ENCODE peak calls at places on chromosome X, in nine cellular contexts. A, W, H, U, J, V, Y, Q and Z are unnamed samples.

GRCh38 chrX:120559799-120560198 is 963 bp downstream of the CUL4B start:
- DNase-seq in A (no peak), W (no peak), H (no peak), U (no peak), J (no peak), V (no peak), Y (no peak), Q (no peak), Z (no peak)

GRCh38 chrX:75547783-75548182 is 24.9 kb upstream of the ZDHHC15 start:
- DNase-seq in A (no peak), W (no peak), H (peak; percentile 15), U (no peak), J (peak; percentile 52), V (no peak), Y (no peak), Q (no peak), Z (peak; percentile 86)

GRCh38 chrX:17692709-17693346 is 44.5 kb upstream of the SCML1 start:
- DNase-seq in A (no peak), W (no peak), H (no peak), U (no peak), J (no peak), V (no peak), Y (no peak), Q (peak; percentile 5), Z (no peak)

GRCh38 chrX:108699368-108699767 is 37.0 kb downstream of the IRS4 start:
- DNase-seq in A (peak; percentile 42), W (no peak), H (no peak), U (peak; percentile 16), J (no peak), V (no peak), Y (no peak), Q (no peak), Z (no peak)

GRCh38 chrX:110175146-110175545 is 142.7 kb downstream of the AMMECR1 start:
- DNase-seq in A (no peak), W (no peak), H (no peak), U (no peak), J (no peak), V (no peak), Y (no peak), Q (no peak), Z (no peak)

GRCh38 chrX:39327255-39327654 is 526.0 kb downstream of the MID1IP1 start:
- DNase-seq in A (peak; percentile 11), W (no peak), H (no peak), U (no peak), J (no peak), V (no peak), Y (no peak), Q (no peak), Z (no peak)

GRCh38 chrX:148530464-148531077 is 30.2 kb downstream of the AFF2 start:
- DNase-seq in A (peak; percentile 10), W (no peak), H (no peak), U (no peak), J (no peak), V (no peak), Y (no peak), Q (peak; percentile 7), Z (no peak)

GRCh38 chrX:119189586-119189985 is 46.5 kb upstream of the PGRMC1 start:
- DNase-seq in A (no peak), W (no peak), H (no peak), U (no peak), J (no peak), V (no peak), Y (no peak), Q (no peak), Z (peak; percentile 81)

GRCh38 chrX:49187028-49187394 is 838 bp upstream of the PRICKLE3 start:
- DNase-seq in A (no peak), W (no peak), H (no peak), U (no peak), J (no peak), V (no peak), Y (no peak), Q (no peak), Z (no peak)

GRCh38 chrX:49187526-49187925 is 1.4 kb upstream of the PRICKLE3 start:
- DNase-seq in A (no peak), W (no peak), H (no peak), U (no peak), J (no peak), V (no peak), Y (no peak), Q (no peak), Z (no peak)

GRCh38 chrX:49185062-49185394 is 1.1 kb downstream of the PRICKLE3 start:
- DNase-seq in A (no peak), W (no peak), H (no peak), U (no peak), J (no peak), V (no peak), Y (no peak), Q (no peak), Z (no peak)

GRCh38 chrX:49184294-49185061 is 1.7 kb downstream of the PRICKLE3 start:
- DNase-seq in A (peak; percentile 87), W (peak; percentile 96), H (peak; percentile 95), U (peak; percentile 86), J (peak; percentile 90), V (peak; percentile 81), Y (peak; percentile 97), Q (peak; percentile 80), Z (peak; percentile 97)

GRCh38 chrX:49186125-49187027 is at the start of gene PRICKLE3:
- DNase-seq in A (peak; percentile 55), W (peak; percentile 89), H (peak; percentile 88), U (no peak), J (peak; percentile 75), V (no peak), Y (no peak), Q (peak; percentile 74), Z (peak; percentile 92)
- TF ChIP-seq POLR2A in A (peak; percentile 24), W (no peak), H (peak; percentile 69), U (no peak), J (no peak), V (no peak), Y (peak; percentile 42), Q (peak; percentile 79), Z (peak; percentile 52)

DNA sequence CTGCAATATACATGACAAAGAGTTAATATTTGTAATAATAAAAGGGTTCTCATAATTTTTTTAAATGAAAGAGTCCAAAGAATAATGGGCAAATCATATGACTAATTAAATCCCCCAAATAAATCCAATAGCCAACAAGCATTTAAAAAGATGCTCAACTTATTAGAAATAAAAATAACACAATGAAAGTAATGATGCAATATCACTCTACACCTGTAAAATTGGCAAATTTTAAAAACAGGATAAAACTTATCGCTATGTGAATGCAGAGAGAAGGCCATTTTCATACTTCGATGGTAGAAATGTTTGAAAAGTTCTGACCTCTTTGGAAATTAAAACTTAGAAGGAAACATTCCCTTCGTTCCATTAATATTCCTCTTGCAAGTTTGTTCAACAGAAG is 1.9 kb downstream of the F8 start:
- DNase-seq in A (no peak), W (no peak), H (no peak), U (no peak), J (no peak), V (no peak), Y (no peak), Q (no peak), Z (no peak)
- TF ChIP-seq POLR2AphosphoS5 in A (no peak), W (no peak), H (no peak), U (no peak), J (no peak), V (no peak), Y (no peak), Q (no peak), Z (no peak)

GRCh38 chrX:19666950-19667349 is 151.6 kb upstream of the MAP3K15 start:
- DNase-seq in A (no peak), W (no peak), H (no peak), U (no peak), J (no peak), V (no peak), Y (no peak), Q (no peak), Z (no peak)
- H3K4me1 ChIP-seq in A (peaks cover 21% of the 10 kb centered on the region), W (no peaks in the 10 kb centered on the region), H (no peaks in the 10 kb centered on the region), U (peaks cover 12% of the 10 kb centered on the region), J (no peaks in the 10 kb centered on the region), V (no peaks in the 10 kb centered on the region), Y (no peaks in the 10 kb centered on the region), Q (no peaks in the 10 kb centered on the region), Z (no peaks in the 10 kb centered on the region)

DNA sequence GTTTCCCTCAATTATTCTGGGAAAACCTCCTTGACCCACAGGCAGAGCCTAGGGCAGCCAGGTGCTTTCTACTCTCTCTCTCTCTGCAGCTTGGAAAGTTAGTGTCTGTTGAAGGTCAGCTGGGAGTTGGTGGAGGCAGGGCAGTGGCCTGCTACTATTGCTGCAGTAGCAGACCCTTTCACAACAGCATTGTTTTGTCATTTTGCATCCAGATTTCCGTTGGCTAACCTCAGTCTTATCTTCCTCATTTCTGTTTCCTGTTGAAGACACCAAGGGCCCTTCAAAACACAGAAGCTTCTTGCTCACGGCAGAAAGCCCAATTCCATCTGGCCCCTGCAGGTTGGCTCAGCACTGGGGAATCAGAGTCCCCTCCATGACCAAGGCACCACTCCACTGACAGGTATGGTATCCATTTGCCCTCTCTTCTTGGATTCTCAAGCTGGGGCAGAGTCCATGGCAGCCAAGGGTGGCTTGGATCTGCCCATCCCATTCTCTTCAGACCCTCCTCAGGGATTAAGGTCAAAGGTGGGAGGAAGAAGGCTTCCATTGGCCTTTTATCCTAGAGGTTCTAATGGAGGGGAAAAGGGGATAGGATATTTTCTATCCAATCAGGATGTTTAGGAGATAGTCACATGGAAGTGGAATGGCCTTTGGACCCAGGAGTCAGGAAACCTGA is 24.6 kb downstream of the VSIG4 start:
- DNase-seq in A (no peak), W (no peak), H (peak; percentile 17), U (no peak), J (no peak), V (no peak), Y (no peak), Q (peak; percentile 35), Z (no peak)
- TF ChIP-seq POLR2A in A (no peak), W (no peak), H (peak; percentile 39), U (no peak), J (no peak), V (no peak), Y (no peak), Q (peak; percentile 88), Z (no peak)

DNA sequence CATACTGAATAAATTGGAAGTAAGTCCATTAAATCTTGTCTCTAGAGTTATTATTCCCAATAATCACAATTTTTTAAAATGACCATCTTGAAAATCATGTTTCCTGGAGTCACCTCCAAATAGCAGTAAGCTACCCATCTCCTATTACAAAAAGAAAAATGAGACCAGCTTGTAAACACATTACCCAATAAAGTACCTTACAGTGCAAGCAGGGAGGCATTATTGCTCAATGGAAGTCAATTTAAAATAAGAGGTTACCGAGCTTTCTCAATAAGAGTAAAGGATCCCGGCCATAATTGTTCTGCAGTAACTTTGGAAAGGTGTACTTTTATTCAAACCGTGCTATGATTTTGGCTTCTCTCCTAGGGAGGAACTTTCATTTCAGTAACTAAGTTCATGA is 78.0 kb downstream of the DMD start:
- DNase-seq in A (no peak), W (no peak), H (no peak), U (no peak), J (no peak), V (no peak), Y (no peak), Q (no peak), Z (no peak)
- TF ChIP-seq POLR2AphosphoS5 in A (no peak), W (no peak), H (no peak), U (no peak), J (no peak), V (no peak), Y (no peak), Q (no peak), Z (no peak)